ENCODE peak calls at places on chromosomes 6 and 20, in seven cellular contexts. One of them, this sample, is unnamed.

GRCh38 chr20:22333885-22334545 is 250.4 kb downstream of the FOXA2 start:
- DNase-seq in iPS DF 6.9: peak; percentile 33
- DNase-seq in A673: peak; percentile 70
- DNase-seq in spleen: no peak
- DNase-seq in GM23248: peak; percentile 79
- DNase-seq in tibial artery: no peak
- DNase-seq in neural progenitor cell: peak; percentile 83
- DNase-seq in this sample: peak; percentile 42

GRCh38 chr6:156827382-156827781 is 50.2 kb downstream of the ARID1B start:
- DNase-seq in spleen: no peak
- DNase-seq in iPS DF 6.9: no peak
- DNase-seq in neural progenitor cell: no peak
- DNase-seq in A673: peak; percentile 41
- DNase-seq in GM23248: peak; percentile 51
- DNase-seq in tibial artery: no peak
- DNase-seq in this sample: no peak

GRCh38 chr20:63179876-63180275 is 36.1 kb downstream of the YTHDF1 start:
- DNase-seq in neural progenitor cell: no peak
- DNase-seq in iPS DF 6.9: no peak
- DNase-seq in A673: no peak
- DNase-seq in tibial artery: no peak
- DNase-seq in GM23248: no peak
- DNase-seq in spleen: no peak
- DNase-seq in this sample: no peak

GRCh38 chr6:129748901-129749748 is 39.1 kb upstream of the ARHGAP18 start:
- DNase-seq in A673: peak; percentile 49
- DNase-seq in iPS DF 6.9: no peak
- DNase-seq in tibial artery: no peak
- DNase-seq in spleen: no peak
- DNase-seq in neural progenitor cell: no peak
- DNase-seq in GM23248: peak; percentile 81
- DNase-seq in this sample: no peak

GRCh38 chr20:36384022-36384619 is 78.0 kb downstream of the DLGAP4 start:
- DNase-seq in spleen: no peak
- DNase-seq in GM23248: peak; percentile 65
- DNase-seq in iPS DF 6.9: peak; percentile 68
- DNase-seq in A673: peak; percentile 60
- DNase-seq in neural progenitor cell: peak; percentile 92
- DNase-seq in tibial artery: no peak
- DNase-seq in this sample: no peak

GRCh38 chr20:59743308-59743707 is 139.0 kb downstream of the PHACTR3 start:
- DNase-seq in tibial artery: no peak
- DNase-seq in iPS DF 6.9: no peak
- DNase-seq in neural progenitor cell: no peak
- DNase-seq in A673: no peak
- DNase-seq in GM23248: no peak
- DNase-seq in spleen: no peak
- DNase-seq in this sample: no peak

GRCh38 chr6:151869345-151869744 is 61.9 kb downstream of the ESR1 start:
- DNase-seq in spleen: no peak
- DNase-seq in A673: no peak
- DNase-seq in neural progenitor cell: no peak
- DNase-seq in tibial artery: no peak
- DNase-seq in iPS DF 6.9: no peak
- DNase-seq in GM23248: peak; percentile 38
- DNase-seq in this sample: no peak

GRCh38 chr20:19288061-19288460 is 75.6 kb downstream of the SLC24A3 start:
- DNase-seq in A673: no peak
- DNase-seq in GM23248: no peak
- DNase-seq in spleen: no peak
- DNase-seq in neural progenitor cell: no peak
- DNase-seq in iPS DF 6.9: no peak
- DNase-seq in tibial artery: no peak
- DNase-seq in this sample: no peak

GRCh38 chr20:3068986-3069900 is 2.2 kb upstream of the OXT start:
- DNase-seq in iPS DF 6.9: no peak
- DNase-seq in neural progenitor cell: peak; percentile 23
- DNase-seq in A673: no peak
- DNase-seq in GM23248: peak; percentile 73
- DNase-seq in spleen: peak; percentile 68
- DNase-seq in tibial artery: no peak
- DNase-seq in this sample: no peak

GRCh38 chr6:110221738-110222137 is 41.5 kb downstream of the CDC40 start:
- DNase-seq in iPS DF 6.9: no peak
- DNase-seq in A673: no peak
- DNase-seq in tibial artery: no peak
- DNase-seq in GM23248: peak; percentile 15
- DNase-seq in spleen: no peak
- DNase-seq in neural progenitor cell: no peak
- DNase-seq in this sample: no peak

GRCh38 chr6:56255370-56255769 is 8.0 kb upstream of the COL21A1 start:
- DNase-seq in neural progenitor cell: no peak
- DNase-seq in spleen: no peak
- DNase-seq in A673: peak; percentile 89
- DNase-seq in GM23248: peak; percentile 28
- DNase-seq in tibial artery: no peak
- DNase-seq in iPS DF 6.9: no peak
- DNase-seq in this sample: no peak

GRCh38 chr6:14134211-14134910 is 16.8 kb downstream of the CD83 start:
- DNase-seq in spleen: no peak
- DNase-seq in A673: no peak
- DNase-seq in iPS DF 6.9: no peak
- DNase-seq in GM23248: no peak
- DNase-seq in tibial artery: no peak
- DNase-seq in neural progenitor cell: no peak
- DNase-seq in this sample: no peak

GRCh38 chr20:48709744-48710143 is 118.1 kb downstream of the PREX1 start:
- DNase-seq in GM23248: no peak
- DNase-seq in spleen: peak; percentile 18
- DNase-seq in tibial artery: peak; percentile 69
- DNase-seq in neural progenitor cell: no peak
- DNase-seq in A673: no peak
- DNase-seq in iPS DF 6.9: no peak
- DNase-seq in this sample: no peak

GRCh38 chr6:90135672-90136071 is 161.0 kb downstream of the BACH2 start:
- DNase-seq in A673: no peak
- DNase-seq in neural progenitor cell: no peak
- DNase-seq in GM23248: peak; percentile 95
- DNase-seq in iPS DF 6.9: no peak
- DNase-seq in tibial artery: no peak
- DNase-seq in spleen: no peak
- DNase-seq in this sample: no peak
- H3K27me3 ChIP-seq in A673: peaks cover 4% of the 10 kb centered on the region
- H3K27me3 ChIP-seq in neural progenitor cell: no peaks in the 10 kb centered on the region
- H3K27me3 ChIP-seq in GM23248: no peaks in the 10 kb centered on the region
- H3K27me3 ChIP-seq in iPS DF 6.9: no peaks in the 10 kb centered on the region
- H3K27me3 ChIP-seq in tibial artery: no peaks in the 10 kb centered on the region
- H3K27me3 ChIP-seq in spleen: no peaks in the 10 kb centered on the region
- H3K27me3 ChIP-seq in this sample: no peaks in the 10 kb centered on the region

GRCh38 chr6:139416146-139416545 is 41.7 kb upstream of the CITED2 start:
- DNase-seq in A673: no peak
- DNase-seq in GM23248: peak; percentile 22
- DNase-seq in iPS DF 6.9: no peak
- DNase-seq in neural progenitor cell: no peak
- DNase-seq in tibial artery: no peak
- DNase-seq in spleen: no peak
- DNase-seq in this sample: no peak
- H3K27me3 ChIP-seq in A673: no peaks in the 10 kb centered on the region
- H3K27me3 ChIP-seq in GM23248: no peaks in the 10 kb centered on the region
- H3K27me3 ChIP-seq in iPS DF 6.9: no peaks in the 10 kb centered on the region
- H3K27me3 ChIP-seq in neural progenitor cell: no peaks in the 10 kb centered on the region
- H3K27me3 ChIP-seq in tibial artery: no peaks in the 10 kb centered on the region
- H3K27me3 ChIP-seq in spleen: no peaks in the 10 kb centered on the region
- H3K27me3 ChIP-seq in this sample: no peaks in the 10 kb centered on the region

GRCh38 chr6:150004783-150005717 is 20.3 kb downstream of the RAET1L start:
- DNase-seq in tibial artery: peak; percentile 92
- DNase-seq in neural progenitor cell: peak; percentile 98
- DNase-seq in GM23248: peak; percentile 95
- DNase-seq in iPS DF 6.9: peak; percentile 84
- DNase-seq in spleen: peak; percentile 97
- DNase-seq in A673: peak; percentile 94
- DNase-seq in this sample: peak; percentile 91
- H3K27me3 ChIP-seq in tibial artery: no peaks in the 10 kb centered on the region
- H3K27me3 ChIP-seq in neural progenitor cell: peaks cover 69% of the 10 kb centered on the region
- H3K27me3 ChIP-seq in GM23248: peaks cover 19% of the 10 kb centered on the region
- H3K27me3 ChIP-seq in iPS DF 6.9: peaks cover 26% of the 10 kb centered on the region
- H3K27me3 ChIP-seq in spleen: peaks cover 70% of the 10 kb centered on the region
- H3K27me3 ChIP-seq in A673: peaks cover 5% of the 10 kb centered on the region
- H3K27me3 ChIP-seq in this sample: no peaks in the 10 kb centered on the region

GRCh38 chr6:127129281-127129680 is 10.8 kb downstream of the RSPO3 start:
- DNase-seq in spleen: no peak
- DNase-seq in GM23248: no peak
- DNase-seq in tibial artery: no peak
- DNase-seq in A673: no peak
- DNase-seq in iPS DF 6.9: no peak
- DNase-seq in neural progenitor cell: no peak
- DNase-seq in this sample: no peak
- H3K27me3 ChIP-seq in spleen: peaks cover 20% of the 10 kb centered on the region
- H3K27me3 ChIP-seq in GM23248: no peaks in the 10 kb centered on the region
- H3K27me3 ChIP-seq in tibial artery: no peaks in the 10 kb centered on the region
- H3K27me3 ChIP-seq in A673: no peaks in the 10 kb centered on the region
- H3K27me3 ChIP-seq in iPS DF 6.9: no peaks in the 10 kb centered on the region
- H3K27me3 ChIP-seq in neural progenitor cell: peaks cover 28% of the 10 kb centered on the region
- H3K27me3 ChIP-seq in this sample: no peaks in the 10 kb centered on the region

DNA sequence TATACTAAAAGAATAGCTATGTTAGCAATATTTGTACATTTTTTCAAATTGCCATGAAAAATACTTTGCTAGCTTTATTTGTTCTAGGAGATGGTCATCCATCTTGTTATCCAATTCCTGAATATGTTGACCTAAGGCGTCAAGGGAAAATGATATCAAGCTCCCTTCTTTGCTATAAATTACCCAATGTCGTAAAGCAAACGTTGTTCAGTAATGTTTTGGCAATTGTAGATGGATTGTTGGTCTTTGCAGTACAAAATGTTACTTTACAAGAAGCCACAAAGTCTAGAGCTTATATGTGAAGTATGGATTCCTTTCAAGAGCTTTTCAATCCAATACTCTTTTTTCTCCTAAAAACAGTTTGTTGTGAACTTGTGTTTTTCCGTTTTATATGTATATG is 3.2 kb downstream of the NCR2 start:
- DNase-seq in spleen: no peak
- DNase-seq in neural progenitor cell: no peak
- DNase-seq in GM23248: no peak
- DNase-seq in tibial artery: no peak
- DNase-seq in iPS DF 6.9: no peak
- DNase-seq in A673: no peak
- DNase-seq in this sample: no peak
- H3K27me3 ChIP-seq in spleen: no peaks in the 10 kb centered on the region
- H3K27me3 ChIP-seq in neural progenitor cell: peaks cover 9% of the 10 kb centered on the region
- H3K27me3 ChIP-seq in GM23248: peaks cover 13% of the 10 kb centered on the region
- H3K27me3 ChIP-seq in tibial artery: no peaks in the 10 kb centered on the region
- H3K27me3 ChIP-seq in iPS DF 6.9: no peaks in the 10 kb centered on the region
- H3K27me3 ChIP-seq in A673: peaks cover 3% of the 10 kb centered on the region
- H3K27me3 ChIP-seq in this sample: no peaks in the 10 kb centered on the region